ENCODE peak calls at places on chromosomes 5 and 9, in four cellular contexts. P is NCI-H526, L is HT-29, M is IMR-90. O is an unnamed sample.

GRCh38 chr9:132630811-132631210 is 39.0 kb downstream of the DDX31 start:
- DNase-seq in P (no peak), L (no peak), M (no peak), O (no peak)

GRCh38 chr5:137220523-137220927 is 278.6 kb downstream of the SPOCK1 start:
- DNase-seq in P (peak; percentile 83), L (peak; percentile 76), M (peak; percentile 78), O (peak; percentile 66)

GRCh38 chr5:174505621-174506020 is 218.8 kb upstream of the MSX2 start:
- DNase-seq in P (no peak), L (no peak), M (peak; percentile 60), O (peak; percentile 16)

GRCh38 chr9:17578577-17578910 is 322 bp upstream of the SH3GL2 start:
- DNase-seq in P (no peak), L (no peak), M (no peak), O (no peak)

GRCh38 chr9:101486693-101487442 is 46.8 kb upstream of the RNF20 start:
- DNase-seq in P (peak; percentile 83), L (no peak), M (peak; percentile 54), O (peak; percentile 65)

GRCh38 chr5:74070766-74071165 is 444.8 kb downstream of the ARHGEF28 start:
- DNase-seq in P (no peak), L (no peak), M (no peak), O (no peak)

GRCh38 chr9:91771027-91771426 is 179.0 kb downstream of the ROR2 start:
- DNase-seq in P (no peak), L (peak; percentile 22), M (peak; percentile 96), O (peak; percentile 87)

GRCh38 chr9:97038551-97038908 is 412 bp downstream of the CTSV start:
- DNase-seq in P (peak; percentile 22), L (no peak), M (no peak), O (no peak)

GRCh38 chr9:35748858-35749514 is at the start of the genes GBA2 and RGP1:
- DNase-seq in P (peak; percentile 90), L (peak; percentile 86), M (peak; percentile 43), O (peak; percentile 55)

GRCh38 chr5:150765789-150766149 is 7.0 kb upstream of the DCTN4 start:
- DNase-seq in P (no peak), L (no peak), M (no peak), O (no peak)

GRCh38 chr9:120477534-120478001 is 102.4 kb downstream of the CDK5RAP2 start:
- DNase-seq in P (peak; percentile 25), L (peak; percentile 53), M (peak; percentile 90), O (peak; percentile 90)

GRCh38 chr9:36987891-36988290 is 46.2 kb downstream of the PAX5 start:
- DNase-seq in P (no peak), L (no peak), M (peak; percentile 21), O (no peak)

GRCh38 chr9:104025945-104026344 is 68.2 kb upstream of the SMC2 start:
- DNase-seq in P (no peak), L (no peak), M (peak; percentile 7), O (no peak)

GRCh38 chr9:134355158-134355557 is 28.9 kb downstream of the RXRA start:
- DNase-seq in P (no peak), L (no peak), M (no peak), O (no peak)

O was measured in astrocyte of the spinal cord.